ENCODE peak calls at places on chromosomes 5 and 9, in four cellular contexts. F is AG10803, R is erythroblast, K is Daoy. Z is an unnamed sample.

GRCh38 chr5:118253401-118254061 is 734.8 kb downstream of the DTWD2 start:
- DNase-seq in F (no peak), R (no peak), K (no peak), Z (no peak)

GRCh38 chr5:139414601-139415121 is 10.8 kb upstream of the SPATA24 start:
- DNase-seq in F (no peak), R (no peak), K (no peak), Z (no peak)

GRCh38 chr5:8730194-8730593 is 815.7 kb downstream of the SEMA5A start:
- DNase-seq in F (peak), R (no peak), K (peak), Z (no peak)

GRCh38 chr5:119022017-119022745 is 33.8 kb upstream of the DTWD2 start:
- DNase-seq in F (peak), R (peak), K (peak), Z (no peak)

GRCh38 chr9:127418037-127418471 is 6.1 kb upstream of the ZNF79 start:
- DNase-seq in F (no peak), R (peak), K (no peak), Z (peak)

GRCh38 chr5:158976035-158976434 is 123.7 kb downstream of the EBF1 start:
- DNase-seq in F (peak), R (no peak), K (peak), Z (no peak)

GRCh38 chr5:68215888-68216736 is 556 bp downstream of the PIK3R1 start:
- DNase-seq in F (no peak), R (peak), K (peak), Z (peak)

GRCh38 chr9:134957165-134957944 is 39.6 kb upstream of the FCN1 start:
- DNase-seq in F (no peak), R (no peak), K (no peak), Z (no peak)

GRCh38 chr5:64229163-64229774 is 63.6 kb downstream of the RNF180 start:
- DNase-seq in F (peak), R (peak), K (no peak), Z (peak)

GRCh38 chr5:157172408-157172807 is 6.3 kb upstream of the GARIN3 start:
- DNase-seq in F (no peak), R (no peak), K (peak), Z (no peak)

GRCh38 chr9:128396970-128397613 is 23.6 kb upstream of the CERCAM start:
- DNase-seq in F (no peak), R (no peak), K (no peak), Z (no peak)

Z was measured in Caco-2.